ENCODE peak calls at places on chromosomes 11 and 22, in four cellular contexts. L is iris pigment epithelial cell, E is pancreas, Y is AG04449. P is an unnamed sample.

GRCh38 chr11:114822038-114822437 is 143.7 kb downstream of the NXPE2 start:
- DNase-seq in L (no peak), E (no peak), Y (no peak), P (no peak)

GRCh38 chr22:43153916-43154315 is 2.6 kb downstream of the TSPO start:
- DNase-seq in L (peak), E (no peak), Y (no peak), P (no peak)

GRCh38 chr11:126112547-126112946 is 49.9 kb upstream of the CDON start:
- DNase-seq in L (no peak), E (no peak), Y (no peak), P (no peak)

GRCh38 chr11:1659478-1659877 is 29.9 kb downstream of the KRTAP5-5 start:
- DNase-seq in L (no peak), E (peak), Y (no peak), P (no peak)

GRCh38 chr11:25423436-25424184 is 908.3 kb upstream of the ANO3 start:
- DNase-seq in L (peak), E (no peak), Y (no peak), P (peak)

GRCh38 chr11:121452609-121453150 is at the start of gene SORL1-AS1:
- DNase-seq in L (no peak), E (no peak), Y (no peak), P (no peak)

GRCh38 chr11:69300124-69301032 is 6.4 kb downstream of the MYEOV start:
- DNase-seq in L (peak), E (no peak), Y (no peak), P (no peak)

GRCh38 chr11:10673476-10674062 is 20.0 kb downstream of the IRAG1 start:
- DNase-seq in L (no peak), E (no peak), Y (no peak), P (no peak)

GRCh38 chr11:29063630-29064361 is 953.0 kb downstream of the KCNA4 start:
- DNase-seq in L (peak), E (no peak), Y (no peak), P (peak)

GRCh38 chr11:123407124-123407995 is 22.7 kb upstream of the GRAMD1B start:
- DNase-seq in L (peak), E (no peak), Y (no peak), P (peak)

GRCh38 chr22:37549704-37550059 is 10.6 kb upstream of the CDC42EP1 start:
- DNase-seq in L (no peak), E (peak), Y (no peak), P (peak)

GRCh38 chr22:32375678-32376450 is 18.2 kb downstream of the RFPL3 start:
- DNase-seq in L (no peak), E (no peak), Y (no peak), P (no peak)

GRCh38 chr22:46592390-46592872 is 27.8 kb upstream of the GRAMD4 start:
- DNase-seq in L (peak), E (peak), Y (no peak), P (peak)

P was measured in fibroblast of lung.